ENCODE peak calls at places on chromosomes 11 and 22, in four cellular contexts. W, G, T and U are unnamed samples.

GRCh38 chr22:46483353-46483752 is 54.1 kb downstream of the CELSR1 start:
- DNase-seq in W (no peak), T (no peak), G (no peak), U (peak)

GRCh38 chr11:118051136-118051610 is 25.7 kb upstream of the TMPRSS4 start:
- DNase-seq in G (no peak), W (no peak), T (no peak), U (no peak)

GRCh38 chr11:64894812-64895452 is 16.5 kb upstream of the EHD1 start:
- DNase-seq in W (no peak), G (no peak), T (no peak), U (no peak)

GRCh38 chr11:75577198-75577597 is 15.1 kb downstream of the SERPINH1 start:
- DNase-seq in W (peak), G (peak), T (no peak), U (no peak)

GRCh38 chr11:32892355-32893090 is at the start of gene QSER1:
- DNase-seq in T (peak), W (peak), G (peak), U (no peak)

GRCh38 chr11:77876045-77876444 is 55.1 kb downstream of the AAMDC start:
- DNase-seq in T (no peak), W (no peak), G (no peak), U (no peak)

GRCh38 chr11:94876222-94876621 is 97.1 kb downstream of the CWC15 start:
- DNase-seq in G (no peak), W (no peak), T (no peak), U (no peak)

GRCh38 chr11:103338621-103339484 is 229.6 kb downstream of the DYNC2H1 start:
- DNase-seq in W (peak), G (no peak), T (no peak), U (no peak)

GRCh38 chr22:45192701-45193187 is 29.0 kb downstream of the NUP50 start:
- DNase-seq in T (peak), W (no peak), G (peak), U (no peak)

GRCh38 chr22:45690008-45690407 is 18.4 kb downstream of the ATXN10 start:
- DNase-seq in W (no peak), T (no peak), G (no peak), U (no peak)

GRCh38 chr11:15737326-15737725 is 619.0 kb downstream of the SOX6 start:
- DNase-seq in G (no peak), W (no peak), T (no peak), U (no peak)

GRCh38 chr11:70882716-70883085 is 369.7 kb downstream of the SHANK2 start:
- DNase-seq in T (no peak), W (no peak), G (no peak), U (no peak)

GRCh38 chr11:17604913-17605230 is 57.8 kb downstream of the OTOG start:
- DNase-seq in W (no peak), G (no peak), T (no peak), U (no peak)

GRCh38 chr11:106012744-106013143 is 9.3 kb downstream of the MSANTD4 start:
- DNase-seq in T (no peak), W (no peak), G (no peak), U (no peak)

GRCh38 chr11:112958670-112959069 is 2.5 kb upstream of the NCAM1 start:
- DNase-seq in T (no peak), G (no peak), W (peak), U (no peak)

GRCh38 chr22:40345801-40346177 is 511 bp upstream of the ADSL start:
- DNase-seq in T (peak), W (no peak), G (peak), U (no peak)

GRCh38 chr11:125338886-125339811 is 156.9 kb downstream of the FEZ1 start:
- DNase-seq in W (no peak), T (no peak), G (no peak), U (no peak)

GRCh38 chr11:126764221-126764620 is 236.3 kb downstream of the KIRREL3 start:
- DNase-seq in G (no peak), W (peak), T (no peak), U (no peak)

GRCh38 chr22:35022291-35022690 is 43.7 kb upstream of the ISX start:
- DNase-seq in G (no peak), T (no peak), W (no peak), U (no peak)

GRCh38 chr11:68664141-68664540 is 20.2 kb upstream of the GAL start:
- DNase-seq in W (no peak), G (no peak), T (no peak), U (no peak)

GRCh38 chr11:67054851-67055523 is 1.7 kb upstream of the RHOD start:
- DNase-seq in W (peak), G (peak), T (peak), U (no peak)

GRCh38 chr11:17691550-17691949 is 27.8 kb upstream of the MYOD1 start:
- DNase-seq in W (no peak), G (no peak), T (no peak), U (no peak)

GRCh38 chr11:93857413-93858185 is 7.2 kb upstream of the VSTM5 start:
- DNase-seq in G (no peak), T (no peak), W (no peak), U (no peak)

GRCh38 chr11:36266767-36267166 is 22.5 kb downstream of the COMMD9 start:
- DNase-seq in G (no peak), T (no peak), W (no peak), U (no peak)

GRCh38 chr22:28582806-28583205 is 96.8 kb downstream of the TTC28 start:
- DNase-seq in G (no peak), W (no peak), T (no peak), U (no peak)

GRCh38 chr11:70695086-70695960 is 297.0 kb downstream of the CTTN start:
- DNase-seq in T (no peak), G (no peak), W (no peak), U (no peak)

GRCh38 chr11:68010058-68011041 is at the start of gene ALDH3B1:
- DNase-seq in G (peak), W (peak), T (peak), U (no peak)

GRCh38 chr22:24695958-24696511 is 78.5 kb downstream of the PIWIL3 start:
- DNase-seq in T (no peak), G (peak), W (no peak), U (no peak)

GRCh38 chr22:24697671-24698082 is 76.8 kb downstream of the PIWIL3 start:
- DNase-seq in W (no peak), T (no peak), G (no peak), U (no peak)

GRCh38 chr22:24694971-24695928 is 79.3 kb downstream of the PIWIL3 start:
- DNase-seq in W (no peak), T (no peak), G (no peak), U (no peak)

GRCh38 chr22:24697141-24697540 is 77.4 kb downstream of the PIWIL3 start:
- DNase-seq in W (no peak), T (no peak), G (no peak), U (no peak)

DNA sequence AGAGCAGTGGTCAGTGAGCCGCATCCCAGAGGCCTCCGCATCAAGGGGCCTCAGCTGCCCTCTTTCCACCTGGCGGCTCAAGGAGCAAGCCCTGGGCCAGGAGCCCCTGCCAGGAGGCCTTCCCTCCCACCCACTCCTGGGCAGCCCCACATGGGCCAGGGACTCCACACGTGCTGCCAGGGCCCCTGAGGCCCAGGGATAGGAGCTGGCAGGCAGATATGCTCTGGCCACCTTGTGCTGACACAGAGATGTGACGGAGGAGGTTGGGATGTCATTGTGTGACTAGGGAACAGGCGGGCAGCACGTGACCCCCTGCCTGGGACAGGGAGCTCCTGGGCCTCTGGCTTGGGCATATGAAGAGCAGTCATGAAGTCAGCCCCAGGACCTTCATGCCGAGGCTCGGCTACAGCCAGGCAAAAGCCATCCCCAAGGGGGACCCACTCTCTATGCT is 77.9 kb downstream of the PIWIL3 start:
- DNase-seq in G (no peak), T (no peak), W (no peak), U (no peak)
- TF ChIP-seq POLR2AphosphoS2 in G (no peak), T (no peak), W (no peak), U (no peak)

GRCh38 chr11:1746516-1746931 is 3.9 kb downstream of the IFITM10 start:
- DNase-seq in T (no peak), W (no peak), G (no peak), U (no peak)
- TF ChIP-seq POLR2AphosphoS2 in T (no peak), W (no peak), G (no peak), U (no peak)

GRCh38 chr11:89498845-89499448 is 7.8 kb upstream of the NOX4 start:
- DNase-seq in T (peak), W (peak), G (peak), U (no peak)

GRCh38 chr11:89491141-89491690 is at the start of gene NOX4:
- DNase-seq in T (no peak), W (no peak), G (no peak), U (no peak)

DNA sequence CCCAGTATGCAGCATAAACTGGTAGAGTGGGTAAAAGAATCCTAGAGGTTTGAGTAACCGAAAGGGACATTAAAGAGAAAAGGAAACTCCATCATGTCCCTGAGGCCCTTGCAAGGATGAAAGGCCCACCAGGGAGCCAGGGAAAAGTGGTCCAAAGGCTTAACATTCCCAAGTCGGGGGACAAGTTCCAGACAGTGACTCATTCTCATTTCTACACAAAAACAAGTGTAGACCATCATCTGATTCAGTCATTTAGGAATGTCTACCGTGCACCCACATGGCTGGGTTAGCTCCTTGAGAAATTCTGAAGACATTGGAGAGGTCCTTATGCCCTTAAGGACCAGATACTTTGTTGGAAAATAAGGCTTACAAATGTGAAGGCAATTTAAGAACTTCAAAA is 4.8 kb upstream of the NOX4 start:
- DNase-seq in G (no peak), T (no peak), W (peak), U (no peak)
- TF ChIP-seq POLR2AphosphoS2 in G (no peak), T (no peak), W (no peak), U (no peak)

GRCh38 chr22:23057331-23057730 is 13.0 kb upstream of the GNAZ start:
- DNase-seq in W (no peak), G (no peak), T (no peak), U (no peak)

GRCh38 chr22:23054531-23055257 is 15.6 kb upstream of the GNAZ start:
- DNase-seq in G (no peak), T (no peak), W (no peak), U (peak)

GRCh38 chr22:23055448-23056179 is 14.7 kb upstream of the GNAZ start:
- DNase-seq in T (no peak), G (no peak), W (no peak), U (no peak)

GRCh38 chr22:23053912-23054530 is 16.3 kb upstream of the GNAZ start:
- DNase-seq in T (no peak), W (no peak), G (no peak), U (no peak)

DNA sequence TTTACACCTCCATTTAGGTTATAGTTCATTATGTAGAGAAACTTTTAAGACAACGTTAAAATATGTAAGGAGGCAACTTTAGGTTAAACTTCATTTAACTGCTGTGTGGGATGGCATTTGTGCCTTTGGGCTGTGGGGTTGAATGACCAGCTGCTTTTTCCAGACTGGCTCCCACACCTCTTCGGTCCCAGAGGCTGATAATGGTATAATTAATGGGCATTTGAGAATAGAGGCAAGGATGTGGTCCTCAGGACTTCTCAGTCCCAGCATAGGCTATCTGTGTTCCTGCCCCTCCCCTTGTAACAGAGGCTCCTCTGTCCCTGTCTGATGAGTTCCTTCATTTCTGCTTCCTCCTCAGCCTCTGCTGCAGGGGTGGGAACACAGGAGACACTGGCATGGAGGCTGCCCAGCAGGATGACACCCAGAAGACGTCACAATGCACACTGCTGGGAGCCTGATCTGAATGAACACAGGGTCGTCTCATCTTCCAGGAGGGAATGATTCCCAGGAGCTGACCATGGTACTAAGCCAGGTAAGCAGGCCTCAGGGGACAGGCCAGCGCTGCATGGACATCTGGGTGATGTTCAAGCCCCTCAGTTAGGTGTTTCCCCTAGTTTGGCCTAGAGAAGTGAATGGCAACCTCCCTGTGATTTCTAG is 17.1 kb upstream of the GNAZ start:
- DNase-seq in W (no peak), T (no peak), G (no peak), U (no peak)
- TF ChIP-seq POLR2AphosphoS2 in W (no peak), T (no peak), G (no peak), U (no peak)

GRCh38 chr22:50571264-50572175 is 6.7 kb downstream of the CPT1B start:
- DNase-seq in T (no peak), G (no peak), W (no peak), U (no peak)
- TF ChIP-seq POLR2AphosphoS2 in T (no peak), G (no peak), W (no peak), U (no peak)

GRCh38 chr11:3043315-3043871 is 13.8 kb downstream of the CARS1 start:
- DNase-seq in W (no peak), T (no peak), G (no peak), U (no peak)

GRCh38 chr11:3040881-3041280 is 16.3 kb downstream of the CARS1 start:
- DNase-seq in G (no peak), W (no peak), T (no peak), U (no peak)

GRCh38 chr11:3044004-3044403 is 13.2 kb downstream of the CARS1 start:
- DNase-seq in W (no peak), G (no peak), T (no peak), U (no peak)

GRCh38 chr11:3041699-3042098 is 15.5 kb downstream of the CARS1 start:
- DNase-seq in W (no peak), G (no peak), T (no peak), U (no peak)

DNA sequence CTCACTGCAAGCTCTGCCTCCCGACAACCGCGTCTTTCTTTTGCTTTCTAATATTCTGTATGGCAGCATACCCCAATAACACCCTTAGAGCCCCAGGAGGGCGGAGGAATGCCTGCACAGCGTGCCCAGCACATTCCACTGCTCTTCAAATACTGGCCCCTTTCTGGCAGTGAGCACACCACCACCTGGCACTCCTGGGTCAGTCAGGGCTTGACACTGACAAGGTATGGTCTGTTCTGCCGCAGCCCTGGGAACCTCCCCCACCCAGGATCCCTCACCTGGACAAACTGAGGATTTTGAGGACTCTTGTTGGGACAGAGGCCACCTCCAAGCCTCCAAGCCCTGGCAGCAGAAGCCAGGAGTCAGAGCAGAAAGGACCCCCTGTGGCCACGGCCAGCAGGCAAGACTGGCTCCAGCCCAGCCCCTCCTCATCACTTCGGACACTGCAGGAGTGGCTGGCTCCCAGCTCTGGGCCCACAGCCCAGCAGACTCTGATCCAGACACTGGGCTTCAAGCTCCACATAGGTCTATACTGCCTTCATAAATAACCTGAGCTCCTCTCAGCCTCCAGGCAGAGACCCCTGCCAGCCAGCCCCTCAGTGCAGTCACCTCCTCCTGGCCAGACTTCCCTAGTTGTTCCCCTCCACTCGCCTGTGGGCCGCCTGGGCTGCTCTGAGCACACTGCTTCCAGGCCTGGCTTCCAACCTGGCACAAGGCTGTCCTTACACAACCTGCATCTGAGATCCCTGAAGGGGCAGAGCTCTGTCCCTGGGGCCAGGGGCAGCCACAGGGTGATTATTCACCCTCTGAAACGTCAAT is 14.5 kb downstream of the CARS1 start:
- DNase-seq in T (no peak), W (no peak), G (no peak), U (no peak)
- TF ChIP-seq POLR2AphosphoS2 in T (no peak), W (no peak), G (no peak), U (no peak)

GRCh38 chr11:8192016-8192895 is 23.4 kb upstream of the RIC3 start:
- DNase-seq in T (peak), G (peak), W (peak), U (no peak)

GRCh38 chr11:8183136-8183535 is 14.3 kb upstream of the RIC3 start:
- DNase-seq in W (no peak), T (no peak), G (no peak), U (no peak)

GRCh38 chr11:8180469-8180868 is 11.6 kb upstream of the RIC3 start:
- DNase-seq in G (no peak), W (no peak), T (no peak), U (no peak)

GRCh38 chr11:8186429-8186828 is 17.6 kb upstream of the RIC3 start:
- DNase-seq in W (no peak), T (no peak), G (no peak), U (no peak)
- TF ChIP-seq POLR2AphosphoS2 in W (no peak), T (no peak), G (no peak), U (no peak)

GRCh38 chr22:20408891-20409290 is 14.9 kb downstream of the ZNF74 start:
- DNase-seq in G (no peak), T (no peak), W (no peak), U (no peak)
- TF ChIP-seq POLR2AphosphoS2 in G (no peak), T (no peak), W (no peak), U (no peak)

GRCh38 chr11:115778928-115779650 is 274.9 kb upstream of the CADM1 start:
- DNase-seq in G (no peak), T (no peak), W (no peak), U (no peak)
- TF ChIP-seq POLR2AphosphoS2 in G (no peak), T (no peak), W (no peak), U (no peak)

GRCh38 chr11:96260526-96260925 is 82.5 kb downstream of the MAML2 start:
- DNase-seq in T (no peak), G (no peak), W (no peak), U (no peak)

GRCh38 chr11:96264364-96264763 is 78.6 kb downstream of the MAML2 start:
- DNase-seq in T (no peak), W (no peak), G (no peak), U (no peak)

GRCh38 chr11:96265972-96266371 is 77.0 kb downstream of the MAML2 start:
- DNase-seq in G (no peak), W (no peak), T (no peak), U (no peak)

GRCh38 chr11:96265236-96265737 is 77.7 kb downstream of the MAML2 start:
- DNase-seq in W (no peak), T (no peak), G (no peak), U (no peak)

DNA sequence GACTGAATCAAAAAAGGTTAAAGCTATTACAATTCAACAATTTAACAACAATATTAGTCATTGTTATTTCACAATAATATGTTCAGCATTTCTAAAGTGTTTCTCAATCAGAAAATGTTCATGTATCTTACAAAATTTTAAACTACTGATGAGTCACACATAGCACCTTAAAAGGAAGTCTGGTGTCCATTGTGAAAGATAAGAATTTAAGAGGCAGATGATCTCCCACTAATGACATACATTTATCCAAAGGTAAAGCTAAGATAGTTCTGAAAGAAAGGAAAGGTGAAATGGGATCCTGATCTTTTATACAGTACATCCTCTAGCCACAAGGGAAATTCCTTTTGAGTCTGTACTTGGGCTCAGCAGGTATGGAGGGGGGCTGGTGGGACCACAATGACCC is 79.6 kb downstream of the MAML2 start:
- DNase-seq in T (peak), G (no peak), W (peak), U (no peak)
- TF ChIP-seq POLR2AphosphoS2 in T (no peak), G (no peak), W (no peak), U (no peak)